ENCODE peak calls at places on chromosomes 11 and 22, in four cellular contexts. One of them, this sample, is unnamed.

GRCh38 chr22:30290679-30291333 is 1.5 kb upstream of the CASTOR1 start:
- DNase-seq in adrenal gland: peak; percentile 95
- DNase-seq in posterior vena cava: peak; percentile 93
- DNase-seq in AG04450: no peak
- DNase-seq in this sample: no peak

GRCh38 chr11:20966489-20966888 is 297.1 kb downstream of the NELL1 start:
- DNase-seq in AG04450: no peak
- DNase-seq in posterior vena cava: no peak
- DNase-seq in adrenal gland: no peak
- DNase-seq in this sample: no peak

GRCh38 chr11:94151903-94152677 is 23.4 kb downstream of the PANX1 start:
- DNase-seq in AG04450: no peak
- DNase-seq in adrenal gland: peak; percentile 73
- DNase-seq in posterior vena cava: no peak
- DNase-seq in this sample: no peak

GRCh38 chr11:115918579-115918978 is 414.4 kb upstream of the CADM1 start:
- DNase-seq in posterior vena cava: no peak
- DNase-seq in adrenal gland: no peak
- DNase-seq in AG04450: no peak
- DNase-seq in this sample: no peak

GRCh38 chr11:8335683-8336082 is 72.0 kb upstream of the LMO1 start:
- DNase-seq in AG04450: no peak
- DNase-seq in posterior vena cava: no peak
- DNase-seq in adrenal gland: no peak
- DNase-seq in this sample: no peak

GRCh38 chr11:2890466-2891241 is 5.1 kb upstream of the CDKN1C start:
- DNase-seq in posterior vena cava: no peak
- DNase-seq in adrenal gland: no peak
- DNase-seq in AG04450: no peak
- DNase-seq in this sample: no peak

GRCh38 chr22:48444320-48445112 is 1383.2 kb downstream of the BRD1 start:
- DNase-seq in posterior vena cava: peak; percentile 75
- DNase-seq in AG04450: no peak
- DNase-seq in adrenal gland: no peak
- DNase-seq in this sample: peak; percentile 35

GRCh38 chr22:30869996-30870395 is 98.6 kb downstream of the MORC2 start:
- DNase-seq in posterior vena cava: peak; percentile 47
- DNase-seq in adrenal gland: peak; percentile 8
- DNase-seq in AG04450: no peak
- DNase-seq in this sample: no peak

GRCh38 chr11:117703209-117703608 is 93.8 kb downstream of the DSCAML1 start:
- DNase-seq in adrenal gland: no peak
- DNase-seq in AG04450: no peak
- DNase-seq in posterior vena cava: peak; percentile 22
- DNase-seq in this sample: no peak

GRCh38 chr11:10561947-10562346 is 6.5 kb downstream of the LYVE1 start:
- DNase-seq in adrenal gland: no peak
- DNase-seq in posterior vena cava: no peak
- DNase-seq in AG04450: no peak
- DNase-seq in this sample: no peak

GRCh38 chr22:20624161-20624616 is 116.8 kb downstream of the MED15 start:
- DNase-seq in AG04450: no peak
- DNase-seq in posterior vena cava: no peak
- DNase-seq in adrenal gland: no peak
- DNase-seq in this sample: peak; percentile 18

GRCh38 chr11:60182546-60183330 is at the start of gene MS4A6A:
- DNase-seq in posterior vena cava: no peak
- DNase-seq in AG04450: no peak
- DNase-seq in adrenal gland: no peak
- DNase-seq in this sample: no peak

GRCh38 chr22:24432059-24432853 is 4.9 kb downstream of the ADORA2A start:
- DNase-seq in adrenal gland: no peak
- DNase-seq in posterior vena cava: peak; percentile 89
- DNase-seq in AG04450: no peak
- DNase-seq in this sample: no peak

GRCh38 chr11:22163394-22163797 is 29.5 kb upstream of the ANO5 start:
- DNase-seq in AG04450: no peak
- DNase-seq in adrenal gland: peak; percentile 35
- DNase-seq in posterior vena cava: no peak
- DNase-seq in this sample: no peak

GRCh38 chr11:8068605-8069221 is 12.3 kb upstream of the TUB start:
- DNase-seq in adrenal gland: peak; percentile 90
- DNase-seq in posterior vena cava: no peak
- DNase-seq in AG04450: peak; percentile 74
- DNase-seq in this sample: no peak

GRCh38 chr11:96141649-96142048 is 201.3 kb downstream of the MAML2 start:
- DNase-seq in posterior vena cava: no peak
- DNase-seq in AG04450: no peak
- DNase-seq in adrenal gland: no peak
- DNase-seq in this sample: no peak

GRCh38 chr11:116960916-116961315 is 123.5 kb upstream of the APOA1 start:
- DNase-seq in adrenal gland: no peak
- DNase-seq in AG04450: no peak
- DNase-seq in posterior vena cava: no peak
- DNase-seq in this sample: no peak

GRCh38 chr11:128580612-128581011 is 6.7 kb downstream of the ETS1 start:
- DNase-seq in adrenal gland: no peak
- DNase-seq in AG04450: no peak
- DNase-seq in posterior vena cava: no peak
- DNase-seq in this sample: no peak

GRCh38 chr11:2529173-2529572 is 84.4 kb downstream of the KCNQ1 start:
- DNase-seq in posterior vena cava: peak; percentile 25
- DNase-seq in AG04450: no peak
- DNase-seq in adrenal gland: no peak
- DNase-seq in this sample: no peak

GRCh38 chr11:108890482-108891092 is 225.7 kb downstream of the DDX10 start:
- DNase-seq in adrenal gland: no peak
- DNase-seq in posterior vena cava: no peak
- DNase-seq in AG04450: no peak
- DNase-seq in this sample: no peak

GRCh38 chr11:72786305-72787261 is 7.3 kb downstream of the STARD10 start:
- DNase-seq in AG04450: no peak
- DNase-seq in adrenal gland: no peak
- DNase-seq in posterior vena cava: peak; percentile 56
- DNase-seq in this sample: no peak